ENCODE peak calls at places on chromosomes 16 and 17, in ten cellular contexts. One of them, this sample, is unnamed.

GRCh38 chr16:27230562-27230991 is 27.3 kb downstream of the KDM8 start:
- DNase-seq in cardiac muscle cell: no peak
- DNase-seq in left cardiac atrium: peak; percentile 29
- DNase-seq in NCI-H82: no peak
- DNase-seq in activated CD4-positive, alpha-beta T cell treated with anti-CD3 and anti-CD28 coated beads, Interleukin-2, amount 50 U/mL, for 1 hour: peak; percentile 83
- DNase-seq in GM10248: no peak
- DNase-seq in EH: no peak
- DNase-seq in left lobe of liver: no peak
- DNase-seq in stimulated activated CD4-positive, alpha-beta T cell treated with anti-CD3 and anti-CD28 coated beads, Interleukin-1b, Interleukin-23, amount 100 ng/mL, for 1 hour: peak; percentile 57
- DNase-seq in foreskin melanocyte: no peak
- DNase-seq in this sample: no peak

GRCh38 chr16:20042848-20043247 is 30.8 kb downstream of the GPR139 start:
- DNase-seq in foreskin melanocyte: no peak
- DNase-seq in left cardiac atrium: no peak
- DNase-seq in GM10248: no peak
- DNase-seq in cardiac muscle cell: no peak
- DNase-seq in EH: no peak
- DNase-seq in left lobe of liver: no peak
- DNase-seq in activated CD4-positive, alpha-beta T cell treated with anti-CD3 and anti-CD28 coated beads, Interleukin-2, amount 50 U/mL, for 1 hour: no peak
- DNase-seq in stimulated activated CD4-positive, alpha-beta T cell treated with anti-CD3 and anti-CD28 coated beads, Interleukin-1b, Interleukin-23, amount 100 ng/mL, for 1 hour: no peak
- DNase-seq in NCI-H82: no peak
- DNase-seq in this sample: no peak

GRCh38 chr16:13081825-13082224 is 180.4 kb downstream of the SHISA9 start:
- DNase-seq in foreskin melanocyte: no peak
- DNase-seq in activated CD4-positive, alpha-beta T cell treated with anti-CD3 and anti-CD28 coated beads, Interleukin-2, amount 50 U/mL, for 1 hour: no peak
- DNase-seq in cardiac muscle cell: no peak
- DNase-seq in left cardiac atrium: no peak
- DNase-seq in left lobe of liver: no peak
- DNase-seq in stimulated activated CD4-positive, alpha-beta T cell treated with anti-CD3 and anti-CD28 coated beads, Interleukin-1b, Interleukin-23, amount 100 ng/mL, for 1 hour: no peak
- DNase-seq in GM10248: no peak
- DNase-seq in EH: no peak
- DNase-seq in NCI-H82: no peak
- DNase-seq in this sample: no peak

GRCh38 chr17:76585649-76586593 is at the start of gene ST6GALNAC2:
- DNase-seq in EH: peak; percentile 67
- DNase-seq in activated CD4-positive, alpha-beta T cell treated with anti-CD3 and anti-CD28 coated beads, Interleukin-2, amount 50 U/mL, for 1 hour: peak; percentile 37
- DNase-seq in left lobe of liver: peak; percentile 81
- DNase-seq in stimulated activated CD4-positive, alpha-beta T cell treated with anti-CD3 and anti-CD28 coated beads, Interleukin-1b, Interleukin-23, amount 100 ng/mL, for 1 hour: no peak
- DNase-seq in NCI-H82: peak; percentile 56
- DNase-seq in cardiac muscle cell: no peak
- DNase-seq in left cardiac atrium: peak; percentile 76
- DNase-seq in GM10248: peak; percentile 34
- DNase-seq in foreskin melanocyte: no peak
- DNase-seq in this sample: peak; percentile 87

GRCh38 chr17:67322039-67322787 is 44.2 kb downstream of the PSMD12 start:
- DNase-seq in stimulated activated CD4-positive, alpha-beta T cell treated with anti-CD3 and anti-CD28 coated beads, Interleukin-1b, Interleukin-23, amount 100 ng/mL, for 1 hour: no peak
- DNase-seq in left lobe of liver: no peak
- DNase-seq in GM10248: no peak
- DNase-seq in cardiac muscle cell: no peak
- DNase-seq in foreskin melanocyte: no peak
- DNase-seq in activated CD4-positive, alpha-beta T cell treated with anti-CD3 and anti-CD28 coated beads, Interleukin-2, amount 50 U/mL, for 1 hour: no peak
- DNase-seq in NCI-H82: peak; percentile 99
- DNase-seq in left cardiac atrium: no peak
- DNase-seq in EH: no peak
- DNase-seq in this sample: no peak

GRCh38 chr16:87864331-87864989 is 4.8 kb downstream of the SLC7A5 start:
- DNase-seq in activated CD4-positive, alpha-beta T cell treated with anti-CD3 and anti-CD28 coated beads, Interleukin-2, amount 50 U/mL, for 1 hour: no peak
- DNase-seq in left cardiac atrium: no peak
- DNase-seq in cardiac muscle cell: no peak
- DNase-seq in NCI-H82: no peak
- DNase-seq in foreskin melanocyte: no peak
- DNase-seq in EH: peak; percentile 42
- DNase-seq in GM10248: no peak
- DNase-seq in left lobe of liver: no peak
- DNase-seq in stimulated activated CD4-positive, alpha-beta T cell treated with anti-CD3 and anti-CD28 coated beads, Interleukin-1b, Interleukin-23, amount 100 ng/mL, for 1 hour: no peak
- DNase-seq in this sample: no peak

GRCh38 chr17:66667491-66668030 is 167.4 kb upstream of the CACNG5 start:
- DNase-seq in left cardiac atrium: no peak
- DNase-seq in NCI-H82: no peak
- DNase-seq in stimulated activated CD4-positive, alpha-beta T cell treated with anti-CD3 and anti-CD28 coated beads, Interleukin-1b, Interleukin-23, amount 100 ng/mL, for 1 hour: no peak
- DNase-seq in left lobe of liver: no peak
- DNase-seq in GM10248: peak; percentile 45
- DNase-seq in activated CD4-positive, alpha-beta T cell treated with anti-CD3 and anti-CD28 coated beads, Interleukin-2, amount 50 U/mL, for 1 hour: peak; percentile 40
- DNase-seq in cardiac muscle cell: no peak
- DNase-seq in EH: no peak
- DNase-seq in foreskin melanocyte: no peak
- DNase-seq in this sample: no peak

GRCh38 chr16:87826798-87827587 is 42.3 kb downstream of the SLC7A5 start:
- DNase-seq in foreskin melanocyte: no peak
- DNase-seq in activated CD4-positive, alpha-beta T cell treated with anti-CD3 and anti-CD28 coated beads, Interleukin-2, amount 50 U/mL, for 1 hour: no peak
- DNase-seq in NCI-H82: no peak
- DNase-seq in left cardiac atrium: no peak
- DNase-seq in EH: no peak
- DNase-seq in GM10248: no peak
- DNase-seq in left lobe of liver: no peak
- DNase-seq in cardiac muscle cell: no peak
- DNase-seq in stimulated activated CD4-positive, alpha-beta T cell treated with anti-CD3 and anti-CD28 coated beads, Interleukin-1b, Interleukin-23, amount 100 ng/mL, for 1 hour: no peak
- DNase-seq in this sample: peak; percentile 48

GRCh38 chr17:40371261-40371929 is 6.9 kb upstream of the GJD3 start:
- DNase-seq in stimulated activated CD4-positive, alpha-beta T cell treated with anti-CD3 and anti-CD28 coated beads, Interleukin-1b, Interleukin-23, amount 100 ng/mL, for 1 hour: no peak
- DNase-seq in cardiac muscle cell: no peak
- DNase-seq in left lobe of liver: peak; percentile 28
- DNase-seq in EH: peak; percentile 15
- DNase-seq in GM10248: peak; percentile 25
- DNase-seq in NCI-H82: peak; percentile 69
- DNase-seq in activated CD4-positive, alpha-beta T cell treated with anti-CD3 and anti-CD28 coated beads, Interleukin-2, amount 50 U/mL, for 1 hour: no peak
- DNase-seq in left cardiac atrium: no peak
- DNase-seq in foreskin melanocyte: no peak
- DNase-seq in this sample: no peak

GRCh38 chr17:43877031-43877430 is 30.1 kb downstream of the CD300LG start:
- DNase-seq in NCI-H82: no peak
- DNase-seq in activated CD4-positive, alpha-beta T cell treated with anti-CD3 and anti-CD28 coated beads, Interleukin-2, amount 50 U/mL, for 1 hour: no peak
- DNase-seq in left lobe of liver: no peak
- DNase-seq in GM10248: no peak
- DNase-seq in foreskin melanocyte: no peak
- DNase-seq in left cardiac atrium: no peak
- DNase-seq in cardiac muscle cell: no peak
- DNase-seq in EH: no peak
- DNase-seq in stimulated activated CD4-positive, alpha-beta T cell treated with anti-CD3 and anti-CD28 coated beads, Interleukin-1b, Interleukin-23, amount 100 ng/mL, for 1 hour: no peak
- DNase-seq in this sample: no peak